ENCODE peak calls at places on chromosomes 3 and 15, in four cellular contexts. One of them, this sample, is unnamed.
A peak's percentile ranks its signal among the peaks of the same experiment; 100 is the strongest.

GRCh38 chr3:61065451-61066011 is 185.7 kb downstream of the FHIT start:
- DNase-seq in GM12878: no peak
- DNase-seq in IMR-90: no peak
- DNase-seq in K562: no peak
- DNase-seq in this sample: no peak

GRCh38 chr3:4343258-4343657 is 40.1 kb downstream of the SETMAR start:
- DNase-seq in GM12878: no peak
- DNase-seq in IMR-90: peak; percentile 67
- DNase-seq in K562: no peak
- DNase-seq in this sample: no peak

GRCh38 chr3:170660139-170660538 is 74.3 kb upstream of the SLC7A14 start:
- DNase-seq in GM12878: no peak
- DNase-seq in IMR-90: no peak
- DNase-seq in K562: no peak
- DNase-seq in this sample: no peak

GRCh38 chr15:41794081-41794480 is 19.8 kb downstream of the MAPKBP1 start:
- DNase-seq in GM12878: no peak
- DNase-seq in IMR-90: peak; percentile 52
- DNase-seq in K562: no peak
- DNase-seq in this sample: no peak

GRCh38 chr15:60667925-60668324 is 189.0 kb upstream of the ICE2 start:
- DNase-seq in GM12878: no peak
- DNase-seq in IMR-90: no peak
- DNase-seq in K562: no peak
- DNase-seq in this sample: no peak

GRCh38 chr15:69090197-69090948 is 70.1 kb upstream of the GLCE start:
- DNase-seq in GM12878: no peak
- DNase-seq in IMR-90: peak; percentile 29
- DNase-seq in K562: no peak
- DNase-seq in this sample: peak; percentile 30

GRCh38 chr3:46429671-46430070 is 22.6 kb downstream of the CCRL2 start:
- DNase-seq in GM12878: no peak
- DNase-seq in IMR-90: no peak
- DNase-seq in K562: no peak
- DNase-seq in this sample: no peak

GRCh38 chr3:112738366-112738765 is 97.4 kb upstream of the CCDC80 start:
- DNase-seq in GM12878: no peak
- DNase-seq in IMR-90: peak; percentile 35
- DNase-seq in K562: no peak
- DNase-seq in this sample: no peak

GRCh38 chr3:155083313-155083905 is 3.3 kb downstream of the MME start:
- DNase-seq in GM12878: no peak
- DNase-seq in IMR-90: peak; percentile 20
- DNase-seq in K562: no peak
- DNase-seq in this sample: no peak

GRCh38 chr3:106566277-106566676 is 697.5 kb upstream of the CBLB start:
- DNase-seq in GM12878: peak; percentile 20
- DNase-seq in IMR-90: no peak
- DNase-seq in K562: no peak
- DNase-seq in this sample: no peak

GRCh38 chr3:190847423-190847822 is 15.1 kb downstream of the GMNC start:
- DNase-seq in GM12878: no peak
- DNase-seq in IMR-90: no peak
- DNase-seq in K562: no peak
- DNase-seq in this sample: no peak

GRCh38 chr3:66475386-66476020 is 25.3 kb downstream of the LRIG1 start:
- DNase-seq in GM12878: no peak
- DNase-seq in IMR-90: no peak
- DNase-seq in K562: no peak
- DNase-seq in this sample: no peak

GRCh38 chr3:143168518-143169192 is 49.1 kb downstream of the CHST2 start:
- DNase-seq in GM12878: no peak
- DNase-seq in IMR-90: peak; percentile 44
- DNase-seq in K562: peak; percentile 62
- DNase-seq in this sample: no peak

GRCh38 chr3:6125520-6125919 is 735.4 kb upstream of the GRM7 start:
- DNase-seq in GM12878: no peak
- DNase-seq in IMR-90: no peak
- DNase-seq in K562: no peak
- DNase-seq in this sample: no peak

GRCh38 chr15:77614251-77614806 is 18.4 kb downstream of the LINGO1 start:
- DNase-seq in GM12878: no peak
- DNase-seq in IMR-90: no peak
- DNase-seq in K562: no peak
- DNase-seq in this sample: no peak

GRCh38 chr15:77611767-77612166 is 20.9 kb downstream of the LINGO1 start:
- DNase-seq in GM12878: no peak
- DNase-seq in IMR-90: no peak
- DNase-seq in K562: peak; percentile 64
- DNase-seq in this sample: no peak

GRCh38 chr15:77615472-77615871 is 17.2 kb downstream of the LINGO1 start:
- DNase-seq in GM12878: no peak
- DNase-seq in IMR-90: no peak
- DNase-seq in K562: no peak
- DNase-seq in this sample: no peak

GRCh38 chr15:77610731-77611130 is 22.0 kb downstream of the LINGO1 start:
- DNase-seq in GM12878: no peak
- DNase-seq in IMR-90: no peak
- DNase-seq in K562: no peak
- DNase-seq in this sample: no peak

DNA sequence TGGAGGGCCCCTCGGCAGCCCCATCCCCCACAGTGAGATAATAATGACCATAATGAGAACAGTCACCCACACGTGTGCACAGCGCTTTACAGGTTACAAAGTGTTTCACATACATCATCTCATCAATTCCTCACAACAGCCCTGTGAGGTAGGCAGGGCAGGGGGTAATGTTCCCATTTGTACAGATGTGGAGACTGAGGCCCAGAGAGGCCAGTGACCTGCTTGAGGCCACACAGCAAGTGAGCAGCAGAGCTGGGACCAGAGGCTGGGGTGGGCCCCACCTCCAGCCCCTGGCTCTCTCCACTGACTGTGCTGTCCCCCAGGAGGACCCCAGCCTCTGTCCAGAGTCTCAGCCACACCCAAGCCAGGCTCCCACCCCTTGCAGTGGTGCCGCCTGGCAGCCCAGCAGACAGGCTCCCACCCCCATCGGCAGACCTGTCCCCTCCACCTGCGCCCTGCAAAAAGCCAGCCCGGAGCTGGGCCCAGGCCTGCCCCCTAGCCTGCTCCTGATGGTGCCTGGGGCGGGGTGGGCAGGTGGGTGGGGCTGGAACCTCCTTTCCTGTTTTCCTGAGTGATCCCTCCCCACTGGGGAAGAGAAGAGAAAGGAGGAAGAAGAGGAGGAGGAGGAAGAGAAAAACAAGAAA is 19.6 kb downstream of the LINGO1 start:
- DNase-seq in GM12878: no peak
- DNase-seq in IMR-90: no peak
- DNase-seq in K562: no peak
- DNase-seq in this sample: no peak
- TF ChIP-seq SMC3 in GM12878: no peak
- TF ChIP-seq SMC3 in IMR-90: no peak
- TF ChIP-seq SMC3 in K562: no peak
- TF ChIP-seq SMC3 in this sample: no peak

DNA sequence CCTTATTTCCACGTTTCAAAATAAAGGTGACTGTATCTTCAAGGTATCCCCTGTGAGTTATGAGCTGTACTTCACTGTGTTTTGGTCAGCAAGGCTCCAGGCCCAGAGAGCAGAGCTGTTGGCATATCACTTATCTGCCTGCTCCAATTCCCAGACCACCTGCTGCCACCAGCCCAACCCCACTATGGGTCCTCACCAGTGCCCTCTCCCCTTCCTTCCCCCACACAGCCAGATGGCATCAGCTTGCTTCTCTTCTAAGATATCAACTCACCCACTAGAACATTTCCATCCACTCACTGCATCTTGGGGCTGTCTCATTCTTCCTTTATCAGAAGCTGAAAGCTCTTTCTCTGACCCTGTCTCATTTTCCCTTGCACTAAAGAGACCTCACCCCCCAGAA is 136.9 kb upstream of the EIF1B start:
- DNase-seq in GM12878: no peak
- DNase-seq in IMR-90: no peak
- DNase-seq in K562: no peak
- DNase-seq in this sample: no peak
- TF ChIP-seq RCOR1 in GM12878: no peak
- TF ChIP-seq RCOR1 in IMR-90: no peak
- TF ChIP-seq RCOR1 in K562: no peak
- TF ChIP-seq RCOR1 in this sample: no peak

GRCh38 chr3:129604942-129605592 is 1.4 kb downstream of the PLXND1 start:
- DNase-seq in GM12878: no peak
- DNase-seq in IMR-90: no peak
- DNase-seq in K562: no peak
- DNase-seq in this sample: peak; percentile 78
- H2AFZ ChIP-seq in GM12878: no peak overlapping the region
- H2AFZ ChIP-seq in IMR-90: peak overlapping the region; percentile 88
- H2AFZ ChIP-seq in K562: peak overlapping the region; percentile 68
- H2AFZ ChIP-seq in this sample: peak overlapping the region; percentile 51

GRCh38 chr15:58167095-58167591 is 29.0 kb downstream of the AQP9 start:
- DNase-seq in GM12878: no peak
- DNase-seq in IMR-90: no peak
- DNase-seq in K562: no peak
- DNase-seq in this sample: no peak

GRCh38 chr15:58159827-58160386 is 21.7 kb downstream of the AQP9 start:
- DNase-seq in GM12878: no peak
- DNase-seq in IMR-90: no peak
- DNase-seq in K562: no peak
- DNase-seq in this sample: no peak

GRCh38 chr15:58169934-58170333 is 31.8 kb downstream of the AQP9 start:
- DNase-seq in GM12878: no peak
- DNase-seq in IMR-90: no peak
- DNase-seq in K562: no peak
- DNase-seq in this sample: no peak

GRCh38 chr15:58161436-58161835 is 23.3 kb downstream of the AQP9 start:
- DNase-seq in GM12878: no peak
- DNase-seq in IMR-90: no peak
- DNase-seq in K562: no peak
- DNase-seq in this sample: no peak

DNA sequence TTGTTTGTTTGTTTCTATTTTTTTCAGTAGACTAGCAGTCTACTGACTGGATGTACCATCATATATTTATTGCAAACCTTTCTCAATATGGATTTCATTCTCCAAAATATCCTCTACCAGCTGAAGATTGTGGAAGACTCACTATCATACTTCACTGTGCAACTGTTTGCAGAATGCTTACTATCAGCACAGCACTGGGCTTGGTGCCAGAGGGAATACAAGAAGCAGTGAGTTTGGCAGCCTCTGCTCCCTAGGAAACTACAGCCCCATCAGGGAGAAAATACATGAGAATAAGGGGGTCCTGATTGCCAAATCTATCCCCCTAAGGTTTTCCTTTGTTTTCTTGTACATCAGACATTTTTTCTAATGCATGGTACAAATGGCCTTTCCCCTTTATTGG is 27.5 kb downstream of the AQP9 start:
- DNase-seq in GM12878: no peak
- DNase-seq in IMR-90: peak; percentile 9
- DNase-seq in K562: no peak
- DNase-seq in this sample: no peak
- TF ChIP-seq SMC3 in GM12878: no peak
- TF ChIP-seq SMC3 in IMR-90: no peak
- TF ChIP-seq SMC3 in K562: no peak
- TF ChIP-seq SMC3 in this sample: no peak

DNA sequence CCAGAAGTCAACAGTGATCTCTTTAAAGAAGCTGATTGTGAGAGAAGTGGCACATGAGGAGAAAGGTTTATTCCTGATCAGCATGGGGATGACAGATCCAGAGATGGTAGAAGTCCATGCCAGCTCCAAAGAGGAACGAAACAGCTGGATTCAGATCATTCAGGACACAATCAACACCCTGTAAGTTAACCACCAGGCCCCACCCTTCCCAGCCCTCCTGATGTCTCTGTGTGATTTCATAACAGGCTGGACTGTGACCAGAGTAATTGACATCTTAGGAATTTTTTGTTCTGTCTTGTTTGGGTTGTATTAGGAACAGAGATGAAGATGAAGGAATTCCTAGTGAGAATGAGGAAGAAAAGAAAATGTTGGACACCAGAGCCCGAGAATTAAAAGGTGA is 67.7 kb downstream of the KLHL25 start:
- DNase-seq in GM12878: no peak
- DNase-seq in IMR-90: no peak
- DNase-seq in K562: no peak
- DNase-seq in this sample: no peak
- TF ChIP-seq RCOR1 in GM12878: no peak
- TF ChIP-seq RCOR1 in IMR-90: no peak
- TF ChIP-seq RCOR1 in K562: no peak
- TF ChIP-seq RCOR1 in this sample: no peak

GRCh38 chr3:9715764-9716437 is 12.3 kb downstream of the CPNE9 start:
- DNase-seq in GM12878: no peak
- DNase-seq in IMR-90: peak; percentile 90
- DNase-seq in K562: peak; percentile 82
- DNase-seq in this sample: no peak

GRCh38 chr3:9717563-9717962 is 13.9 kb downstream of the CPNE9 start:
- DNase-seq in GM12878: no peak
- DNase-seq in IMR-90: no peak
- DNase-seq in K562: no peak
- DNase-seq in this sample: no peak

GRCh38 chr3:9717050-9717555 is 13.5 kb downstream of the CPNE9 start:
- DNase-seq in GM12878: no peak
- DNase-seq in IMR-90: no peak
- DNase-seq in K562: no peak
- DNase-seq in this sample: no peak

GRCh38 chr3:9713142-9713541 is 9.5 kb downstream of the CPNE9 start:
- DNase-seq in GM12878: no peak
- DNase-seq in IMR-90: no peak
- DNase-seq in K562: no peak
- DNase-seq in this sample: no peak

GRCh38 chr3:9715127-9715526 is 11.5 kb downstream of the CPNE9 start:
- DNase-seq in GM12878: no peak
- DNase-seq in IMR-90: no peak
- DNase-seq in K562: no peak
- DNase-seq in this sample: no peak
- H2AFZ ChIP-seq in GM12878: no peak overlapping the region
- H2AFZ ChIP-seq in IMR-90: peak overlapping the region; percentile 17
- H2AFZ ChIP-seq in K562: peak overlapping the region; percentile 89
- H2AFZ ChIP-seq in this sample: peak overlapping the region; percentile 19

GRCh38 chr3:45368382-45368781 is 20.0 kb upstream of the LARS2 start:
- DNase-seq in GM12878: no peak
- DNase-seq in IMR-90: no peak
- DNase-seq in K562: no peak
- DNase-seq in this sample: no peak

GRCh38 chr3:45365060-45365459 is 23.3 kb upstream of the LARS2 start:
- DNase-seq in GM12878: no peak
- DNase-seq in IMR-90: peak; percentile 61
- DNase-seq in K562: no peak
- DNase-seq in this sample: no peak

GRCh38 chr3:45362768-45363167 is 25.6 kb upstream of the LARS2 start:
- DNase-seq in GM12878: no peak
- DNase-seq in IMR-90: peak; percentile 55
- DNase-seq in K562: no peak
- DNase-seq in this sample: no peak

GRCh38 chr3:45366305-45366704 is 22.1 kb upstream of the LARS2 start:
- DNase-seq in GM12878: no peak
- DNase-seq in IMR-90: peak; percentile 33
- DNase-seq in K562: no peak
- DNase-seq in this sample: no peak

GRCh38 chr3:45367451-45367850 is 20.9 kb upstream of the LARS2 start:
- DNase-seq in GM12878: no peak
- DNase-seq in IMR-90: peak; percentile 94
- DNase-seq in K562: no peak
- DNase-seq in this sample: no peak
- TF ChIP-seq SMC3 in GM12878: no peak
- TF ChIP-seq SMC3 in IMR-90: no peak
- TF ChIP-seq SMC3 in K562: no peak
- TF ChIP-seq SMC3 in this sample: no peak

This sample was measured in SK-N-SH.